ENCODE peak calls at places on chromosomes 7 and 10, in six cellular contexts. J is SK-N-SH, Q is HepG2, B is GM12878, V is endothelial cell of umbilical vein, I is HCT116. S is an unnamed sample.

GRCh38 chr7:66140924-66141323 is 26.3 kb downstream of the CRCP start:
- DNase-seq in J (peak; percentile 52), Q (no peak), B (no peak), V (peak; percentile 64), I (no peak), S (no peak)

GRCh38 chr7:33973235-33974015 is 68.1 kb downstream of the BMPER start:
- DNase-seq in J (no peak), Q (no peak), B (no peak), V (no peak), I (no peak), S (no peak)

GRCh38 chr10:13518076-13518692 is 10.6 kb downstream of the BEND7 start:
- DNase-seq in J (no peak), Q (no peak), B (no peak), V (no peak), I (no peak), S (peak; percentile 76)

GRCh38 chr10:113187066-113187777 is 237.2 kb downstream of the TCF7L2 start:
- DNase-seq in J (peak; percentile 77), Q (peak; percentile 26), B (no peak), V (no peak), I (no peak), S (no peak)

GRCh38 chr10:16787361-16787791 is 29.8 kb downstream of the RSU1 start:
- DNase-seq in J (no peak), Q (no peak), B (no peak), V (no peak), I (no peak), S (no peak)

GRCh38 chr7:81709836-81710235 is 60.0 kb downstream of the HGF start:
- DNase-seq in J (no peak), Q (no peak), B (no peak), V (no peak), I (no peak), S (no peak)

GRCh38 chr7:1457059-1457948 is 2.0 kb downstream of the MICALL2 start:
- DNase-seq in J (no peak), Q (peak; percentile 60), B (no peak), V (no peak), I (no peak), S (no peak)

GRCh38 chr10:104277785-104278184 is 8.8 kb downstream of the GSTO2 start:
- DNase-seq in J (no peak), Q (peak; percentile 77), B (no peak), V (no peak), I (no peak), S (no peak)

GRCh38 chr7:132464740-132465139 is 111.5 kb downstream of the PLXNA4 start:
- DNase-seq in J (no peak), Q (no peak), B (no peak), V (peak; percentile 94), I (no peak), S (no peak)

GRCh38 chr7:121953601-121954000 is 80.6 kb downstream of the PTPRZ1 start:
- DNase-seq in J (no peak), Q (no peak), B (no peak), V (no peak), I (no peak), S (no peak)

GRCh38 chr7:55515569-55516279 is 56.6 kb downstream of the VOPP1 start:
- DNase-seq in J (no peak), Q (no peak), B (no peak), V (no peak), I (no peak), S (no peak)

GRCh38 chr7:158026636-158027265 is 560.9 kb downstream of the PTPRN2 start:
- DNase-seq in J (no peak), Q (no peak), B (no peak), V (no peak), I (no peak), S (no peak)

GRCh38 chr10:103843045-103843444 is 12.3 kb downstream of the SH3PXD2A start:
- DNase-seq in J (no peak), Q (no peak), B (no peak), V (no peak), I (no peak), S (no peak)

GRCh38 chr10:126867567-126868365 is 37.5 kb upstream of the DOCK1 start:
- DNase-seq in J (no peak), Q (no peak), B (no peak), V (no peak), I (no peak), S (no peak)

GRCh38 chr10:94963901-94964300 is 25.4 kb downstream of the CYP2C9 start:
- DNase-seq in J (peak; percentile 7), Q (peak; percentile 45), B (no peak), V (peak; percentile 19), I (peak; percentile 46), S (peak; percentile 5)

GRCh38 chr7:16644987-16645592 is 464 bp downstream of the ANKMY2 start:
- DNase-seq in J (peak; percentile 85), Q (no peak), B (no peak), V (no peak), I (no peak), S (no peak)

GRCh38 chr7:98996162-98996552 is 117.8 kb downstream of the TRRAP start:
- DNase-seq in J (no peak), Q (no peak), B (peak; percentile 65), V (no peak), I (no peak), S (no peak)

GRCh38 chr10:51117794-51118193 is 43.5 kb downstream of the PRKG1 start:
- DNase-seq in J (no peak), Q (no peak), B (no peak), V (no peak), I (no peak), S (no peak)
- TF ChIP-seq MAX in J (no peak), Q (no peak), B (no peak), V (no peak), I (no peak), S (no peak)

GRCh38 chr10:122632561-122632960 is 67.1 kb downstream of the C10orf120 start:
- DNase-seq in J (no peak), Q (no peak), B (no peak), V (no peak), I (no peak), S (no peak)
- H3K9ac ChIP-seq in J (no peak overlapping the region), Q (no peak overlapping the region), B (no peak overlapping the region), V (no peak overlapping the region), I (no peak overlapping the region), S (no peak overlapping the region)

GRCh38 chr7:4045975-4046374 is 636.1 kb upstream of the FOXK1 start:
- DNase-seq in J (no peak), Q (no peak), B (no peak), V (no peak), I (no peak), S (no peak)
- TF ChIP-seq MAX in J (no peak), Q (no peak), B (no peak), V (no peak), I (no peak), S (no peak)

DNA sequence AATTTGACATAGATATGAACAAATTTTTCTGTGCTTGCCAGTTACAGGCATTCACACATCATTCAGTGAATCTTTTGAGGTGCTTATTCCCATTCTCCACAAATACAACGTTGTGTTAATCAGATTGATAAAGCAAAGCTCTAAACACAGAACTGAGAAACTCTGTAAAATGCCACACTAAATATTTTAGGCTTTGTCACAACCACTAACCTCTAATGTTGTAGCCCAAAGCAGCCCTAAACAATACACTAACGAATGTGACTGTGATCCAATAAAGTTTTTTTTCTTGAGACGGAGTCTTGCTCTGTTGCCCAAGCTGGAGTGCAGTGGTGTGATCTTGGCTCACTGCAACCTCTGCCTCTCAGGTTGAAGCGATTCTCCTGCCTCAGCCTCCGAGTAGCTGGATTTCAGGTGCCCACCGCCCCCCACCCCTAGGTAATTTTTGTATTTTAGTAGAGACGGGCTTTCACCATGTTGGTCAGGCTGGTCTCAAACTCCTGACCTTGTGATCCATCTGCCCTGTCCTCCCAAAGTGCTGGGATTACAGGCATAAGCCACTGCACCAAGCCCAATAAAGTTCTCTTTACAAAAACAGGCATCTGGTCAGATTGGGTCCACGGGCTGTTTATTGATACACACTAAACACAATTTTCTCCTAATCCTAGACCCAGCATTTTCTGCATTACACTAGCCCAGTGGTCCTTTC is 6.9 kb downstream of the CYCS start:
- DNase-seq in J (no peak), Q (no peak), B (no peak), V (no peak), I (no peak), S (no peak)
- H3K9ac ChIP-seq in J (no peak overlapping the region), Q (no peak overlapping the region), B (peak overlapping the region; percentile 52), V (no peak overlapping the region), I (no peak overlapping the region), S (no peak overlapping the region)

GRCh38 chr7:120802751-120803150 is 55.2 kb downstream of the TSPAN12 start:
- DNase-seq in J (no peak), Q (no peak), B (no peak), V (no peak), I (no peak), S (no peak)

GRCh38 chr7:120805636-120806388 is 52.1 kb downstream of the TSPAN12 start:
- DNase-seq in J (peak; percentile 59), Q (peak; percentile 44), B (peak; percentile 53), V (peak; percentile 80), I (peak; percentile 40), S (peak; percentile 80)

GRCh38 chr7:120809260-120809659 is 48.7 kb downstream of the TSPAN12 start:
- DNase-seq in J (no peak), Q (no peak), B (no peak), V (peak; percentile 11), I (no peak), S (no peak)

GRCh38 chr7:120806669-120807068 is 51.3 kb downstream of the TSPAN12 start:
- DNase-seq in J (no peak), Q (no peak), B (no peak), V (no peak), I (no peak), S (no peak)

DNA sequence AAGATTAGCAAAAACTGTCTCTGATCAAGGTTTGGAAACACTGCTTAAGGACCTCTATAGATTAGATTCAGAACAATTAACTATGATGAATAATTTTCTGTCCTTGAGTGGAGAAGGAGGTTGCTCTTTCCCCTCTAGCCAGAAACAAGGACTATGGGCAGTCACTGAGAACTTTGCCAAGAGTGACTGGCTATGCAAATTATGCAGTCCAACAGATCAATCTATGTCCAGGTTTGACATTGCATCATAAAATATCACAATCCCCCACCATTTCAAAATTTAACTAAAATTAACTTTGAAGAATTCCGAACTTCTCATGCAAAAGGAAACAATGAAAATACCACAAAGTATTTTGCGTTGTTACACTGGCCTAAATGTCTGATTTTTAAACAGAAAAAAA is 50.6 kb downstream of the TSPAN12 start:
- DNase-seq in J (no peak), Q (no peak), B (no peak), V (no peak), I (no peak), S (no peak)
- TF ChIP-seq MAX in J (no peak), Q (no peak), B (no peak), V (no peak), I (no peak), S (no peak)